ENCODE peak calls at places on chromosomes 16 and 17, in eight cellular contexts. R, I, V, S, Z, J, C and Q are unnamed samples.

GRCh38 chr16:69064164-69064563 is 41.3 kb upstream of the HAS3 start:
- DNase-seq in R (no peak), J (peak), Z (no peak), I (no peak), V (no peak), S (no peak), C (no peak), Q (no peak)

GRCh38 chr16:58518083-58518979 is 3.0 kb downstream of the SETD6 start:
- DNase-seq in I (no peak), Z (no peak), J (no peak), S (no peak), C (no peak), V (no peak), R (no peak), Q (no peak)

GRCh38 chr16:57341441-57342303 is 16.9 kb upstream of the CCL22 start:
- DNase-seq in R (no peak), C (no peak), Z (peak), I (no peak), V (no peak), J (no peak), S (peak), Q (peak)

GRCh38 chr17:50575581-50576210 is 15.2 kb downstream of the CACNA1G start:
- DNase-seq in I (no peak), R (no peak), J (no peak), Z (no peak), C (peak), V (no peak), S (no peak), Q (no peak)

GRCh38 chr16:69626256-69626655 is 60.5 kb downstream of the NFAT5 start:
- DNase-seq in S (no peak), R (no peak), J (no peak), V (no peak), C (no peak), I (no peak), Z (no peak), Q (no peak)

GRCh38 chr16:29765167-29766032 is 12.7 kb upstream of the ZG16 start:
- DNase-seq in J (peak), V (no peak), Z (no peak), S (no peak), C (peak), R (peak), I (no peak), Q (no peak)

GRCh38 chr16:79918916-79919315 is 318.4 kb upstream of the MAF start:
- DNase-seq in I (no peak), Z (no peak), J (no peak), R (no peak), C (no peak), V (no peak), S (no peak), Q (no peak)

GRCh38 chr17:1000597-1001490 is 3.9 kb downstream of the TIMM22 start:
- DNase-seq in S (peak), C (peak), V (no peak), R (no peak), J (no peak), Z (no peak), I (no peak), Q (no peak)

GRCh38 chr16:52528393-52529080 is 18.4 kb downstream of the TOX3 start:
- DNase-seq in I (no peak), C (no peak), Z (no peak), R (no peak), V (no peak), S (peak), J (no peak), Q (no peak)

GRCh38 chr16:50011707-50012106 is 13.3 kb upstream of the CNEP1R1 start:
- DNase-seq in V (no peak), C (no peak), Z (no peak), J (no peak), S (no peak), R (no peak), I (no peak), Q (no peak)

GRCh38 chr16:58063377-58064076 is 38.0 kb downstream of the MMP15 start:
- DNase-seq in I (no peak), V (no peak), C (no peak), R (no peak), S (no peak), Z (no peak), J (no peak), Q (no peak)

GRCh38 chr17:40349477-40350409 is 14.8 kb downstream of the GJD3 start:
- DNase-seq in J (no peak), V (peak), I (no peak), C (no peak), Z (no peak), S (peak), R (peak), Q (no peak)
- H3K4me3 ChIP-seq in J (no peak), V (no peak), I (no peak), C (no peak), Z (no peak), S (no peak), R (no peak), Q (no peak)

GRCh38 chr17:36532435-36532975 is 2.2 kb downstream of the MYO19 start:
- DNase-seq in S (no peak), Z (no peak), R (no peak), I (no peak), J (no peak), C (no peak), V (no peak), Q (no peak)

GRCh38 chr17:36534117-36534880 is at the start of gene MYO19:
- DNase-seq in R (peak), Z (peak), S (peak), C (peak), J (peak), I (peak), V (peak), Q (peak)

GRCh38 chr17:36535669-36536081 is 888 bp downstream of the PIGW start:
- DNase-seq in J (no peak), S (no peak), I (no peak), Z (no peak), R (no peak), C (no peak), V (no peak), Q (no peak)

GRCh38 chr17:36529121-36529520 is 5.5 kb downstream of the MYO19 start:
- DNase-seq in R (no peak), I (no peak), V (no peak), Z (no peak), S (no peak), J (no peak), C (no peak), Q (no peak)

GRCh38 chr17:36534881-36535668 is at the start of gene PIGW:
- DNase-seq in R (peak), V (peak), C (peak), I (peak), S (peak), J (peak), Z (peak), Q (peak)
- TF ChIP-seq CTCF in R (peak), V (no peak), C (peak), I (no peak), S (no peak), J (no peak), Z (no peak), Q (no peak)

GRCh38 chr16:30922960-30923535 is 324 bp upstream of the FBXL19 start:
- DNase-seq in R (peak), I (peak), C (peak), Z (peak), V (peak), J (peak), S (peak), Q (peak)
- TF ChIP-seq POLR2A in R (peak), I (peak), C (peak), Z (peak), V (no peak), J (peak), S (no peak), Q (no peak)

GRCh38 chr17:9003355-9004131 is 17.8 kb upstream of the NTN1 start:
- DNase-seq in J (no peak), C (peak), S (no peak), Z (no peak), I (no peak), R (no peak), V (no peak), Q (peak)

GRCh38 chr17:9004132-9004960 is 17.0 kb upstream of the NTN1 start:
- DNase-seq in V (no peak), J (no peak), R (no peak), C (no peak), S (no peak), Z (no peak), I (no peak), Q (no peak)

GRCh38 chr17:9001539-9001938 is 19.8 kb upstream of the NTN1 start:
- DNase-seq in R (no peak), V (no peak), C (no peak), Z (no peak), I (no peak), J (no peak), S (no peak), Q (no peak)

GRCh38 chr17:9002236-9002609 is 19.1 kb upstream of the NTN1 start:
- DNase-seq in J (no peak), V (no peak), I (no peak), R (peak), C (no peak), S (no peak), Z (no peak), Q (no peak)

GRCh38 chr17:9002610-9003354 is 18.5 kb upstream of the NTN1 start:
- DNase-seq in R (no peak), C (peak), S (no peak), V (peak), I (no peak), J (no peak), Z (no peak), Q (no peak)
- H3K4me3 ChIP-seq in R (peak), C (no peak), S (peak), V (peak), I (peak), J (no peak), Z (no peak), Q (no peak)

DNA sequence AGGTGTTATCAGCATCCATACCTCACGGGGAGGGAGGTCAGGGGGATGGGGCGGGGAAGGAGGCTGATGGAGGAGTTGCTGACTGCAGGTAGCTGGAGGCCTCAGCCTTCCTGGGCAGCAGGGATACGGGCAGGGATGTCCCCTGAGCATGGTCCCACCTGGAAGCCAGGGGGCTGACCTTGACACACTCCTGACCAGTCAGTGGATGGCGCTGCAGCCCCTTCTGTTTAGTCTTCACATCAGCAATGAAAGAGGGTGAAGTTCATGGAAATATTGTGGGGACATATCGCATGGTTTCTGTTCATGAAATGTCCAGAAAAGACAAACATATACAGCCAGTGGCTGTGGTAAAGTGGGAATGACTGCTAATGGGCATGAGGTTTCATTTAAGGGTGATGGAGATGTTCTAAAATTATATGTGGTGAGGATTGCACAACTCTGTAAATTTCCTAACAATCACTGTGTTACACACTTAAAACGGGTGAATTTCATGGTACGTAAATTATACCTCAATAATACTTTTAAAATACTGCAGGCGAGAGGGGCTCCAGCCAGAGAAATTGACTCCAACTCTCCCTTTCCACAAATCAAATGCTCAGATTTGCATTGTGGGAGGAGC is 489.6 kb downstream of the CDH13 start:
- DNase-seq in V (no peak), C (no peak), R (no peak), S (no peak), I (no peak), Z (no peak), J (no peak), Q (no peak)
- TF ChIP-seq CTCF in V (no peak), C (no peak), R (no peak), S (no peak), I (no peak), Z (no peak), J (no peak), Q (no peak)

GRCh38 chr16:85847681-85848601 is 48.4 kb downstream of the COX4I1 start:
- DNase-seq in C (no peak), J (no peak), S (no peak), I (no peak), V (no peak), Z (no peak), R (peak), Q (peak)
- TF ChIP-seq POLR2A in C (no peak), J (no peak), S (no peak), I (no peak), V (no peak), Z (no peak), R (peak), Q (no peak)

DNA sequence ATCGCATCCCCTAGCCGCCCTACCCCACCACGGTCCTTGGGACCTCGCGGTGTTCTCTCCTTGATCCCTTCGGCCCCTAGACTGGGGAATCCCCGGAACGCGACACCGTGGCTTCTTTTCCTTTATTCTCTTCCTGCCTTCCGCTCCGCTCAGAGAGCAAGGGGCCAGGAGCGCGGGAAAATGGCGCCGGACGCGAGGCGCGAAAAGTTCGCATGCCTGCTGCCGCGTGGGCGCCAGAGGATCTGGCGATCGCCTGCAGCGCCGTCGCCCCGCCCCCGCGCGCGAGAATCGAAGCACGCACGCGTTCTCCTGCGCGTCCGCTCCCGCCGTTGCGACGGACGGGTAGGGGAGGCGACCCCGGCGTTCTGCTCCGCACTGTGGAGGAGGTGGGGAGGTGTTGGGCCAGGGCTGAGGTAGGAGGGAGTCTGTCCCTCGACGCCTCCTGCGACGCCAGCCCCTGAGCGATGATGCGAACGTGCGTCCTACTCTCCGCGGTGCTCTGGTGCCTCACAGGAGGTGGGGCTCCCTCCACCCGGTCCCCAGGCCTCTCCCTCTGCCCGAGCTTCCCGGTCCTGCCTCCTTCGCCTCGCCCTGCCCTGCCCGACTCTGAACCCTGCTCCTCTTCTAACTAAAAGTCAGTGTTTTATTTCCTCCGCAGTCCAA is at the start of gene ZPBP2:
- DNase-seq in S (no peak), C (no peak), J (no peak), R (no peak), Z (no peak), V (no peak), I (no peak), Q (no peak)
- H3K4me3 ChIP-seq in S (peak), C (no peak), J (no peak), R (no peak), Z (no peak), V (no peak), I (peak), Q (no peak)

DNA sequence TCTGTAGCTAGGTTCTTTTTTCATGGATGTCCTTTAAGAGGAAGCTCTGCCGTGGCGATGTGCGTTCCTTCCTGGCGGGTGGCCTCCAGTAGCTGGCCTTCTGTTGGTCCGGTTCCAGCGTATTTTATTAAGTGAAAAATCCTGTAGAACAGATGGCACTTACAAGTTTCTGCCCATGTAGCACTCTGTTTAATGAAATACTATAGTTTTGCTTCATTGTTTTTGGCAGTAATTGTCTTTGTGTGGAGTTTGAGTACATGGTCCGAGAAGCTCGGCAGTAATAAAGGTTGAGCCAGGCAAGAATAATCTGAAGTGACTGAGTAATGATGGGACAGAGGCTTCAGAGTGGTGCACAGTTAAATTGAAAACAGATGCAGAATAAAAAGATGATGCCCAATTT is 20.4 kb downstream of the USP10 start:
- DNase-seq in R (peak), C (peak), Z (no peak), I (no peak), V (no peak), J (no peak), S (no peak), Q (no peak)
- TF ChIP-seq CTCF in R (no peak), C (no peak), Z (no peak), I (no peak), V (no peak), J (no peak), S (no peak), Q (no peak)